ENCODE peak calls at places on chromosomes 7 and 10, in five cellular contexts. A is tibial artery, T is neural progenitor cell, C is A549, K is brain microvascular endothelial cell. W is an unnamed sample.

GRCh38 chr10:48776528-48776927 is 91.9 kb downstream of the WDFY4 start:
- DNase-seq in A (no peak), T (no peak), C (no peak), K (no peak), W (no peak)

GRCh38 chr10:61793760-61794713 is 107.5 kb upstream of the ARID5B start:
- DNase-seq in A (no peak), T (no peak), C (no peak), K (peak), W (peak)

GRCh38 chr7:94394399-94395140 is at the start of gene COL1A2:
- DNase-seq in A (peak), T (peak), C (no peak), K (peak), W (peak)

GRCh38 chr7:75943864-75944263 is 28.9 kb downstream of the POR start:
- DNase-seq in A (no peak), T (no peak), C (no peak), K (no peak), W (peak)

GRCh38 chr10:4656576-4657194 is 169.3 kb upstream of the AKR1E2 start:
- DNase-seq in A (peak), T (peak), C (peak), K (peak), W (peak)

GRCh38 chr10:11167233-11167979 is 149.7 kb downstream of the CELF2 start:
- DNase-seq in A (no peak), T (no peak), C (no peak), K (no peak), W (no peak)

GRCh38 chr7:83161851-83162401 is 758 bp downstream of the PCLO start:
- DNase-seq in A (no peak), T (peak), C (peak), K (no peak), W (no peak)

GRCh38 chr10:55746002-55746401 is 615.1 kb downstream of the ZWINT start:
- DNase-seq in A (no peak), T (no peak), C (no peak), K (no peak), W (no peak)

GRCh38 chr7:37728747-37729146 is 45.2 kb downstream of the GPR141 start:
- DNase-seq in A (no peak), T (no peak), C (no peak), K (no peak), W (no peak)

GRCh38 chr7:105934577-105935185 is 28.4 kb upstream of the CDHR3 start:
- DNase-seq in A (no peak), T (peak), C (no peak), K (no peak), W (peak)

GRCh38 chr10:123149162-123149567 is 1.2 kb downstream of the HMX2 start:
- DNase-seq in A (no peak), T (no peak), C (no peak), K (no peak), W (no peak)
- H3K4me3 ChIP-seq in A (peak), T (peak), C (no peak), K (no peak), W (no peak)

GRCh38 chr7:2845193-2845592 is 1.1 kb upstream of the GNA12 start:
- DNase-seq in A (no peak), T (no peak), C (no peak), K (no peak), W (no peak)
- H3K4me3 ChIP-seq in A (no peak), T (no peak), C (no peak), K (no peak), W (no peak)

GRCh38 chr10:114711487-114712250 is 53.6 kb upstream of the ABLIM1 start:
- DNase-seq in A (no peak), T (no peak), C (no peak), K (no peak), W (no peak)
- H3K4me3 ChIP-seq in A (no peak), T (no peak), C (no peak), K (no peak), W (no peak)

DNA sequence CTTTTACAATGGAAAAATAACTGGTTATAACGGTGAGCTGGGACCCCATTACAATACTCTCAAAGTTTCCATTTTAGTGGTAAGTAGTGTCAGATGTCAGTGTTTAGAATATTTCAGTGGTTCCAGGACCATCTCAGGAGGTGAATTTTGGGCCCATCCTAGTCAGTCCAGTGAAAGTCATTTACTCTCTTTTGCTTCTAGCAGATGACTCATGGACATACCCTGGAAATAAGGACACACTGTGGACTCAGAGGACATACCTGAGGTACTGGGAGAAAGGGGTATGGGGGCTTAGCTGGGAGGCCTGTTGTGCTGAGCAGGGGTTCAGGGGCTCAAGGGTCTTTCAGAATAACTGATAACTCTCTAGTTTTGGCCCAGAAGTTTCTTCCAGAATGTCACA is 618 bp upstream of the GIMAP4 start:
- DNase-seq in A (no peak), T (no peak), C (no peak), K (no peak), W (no peak)
- H3K4me3 ChIP-seq in A (no peak), T (no peak), C (no peak), K (no peak), W (no peak)

GRCh38 chr7:47570649-47571050 is 11.3 kb downstream of the TNS3 start:
- DNase-seq in A (peak), T (no peak), C (no peak), K (no peak), W (peak)

GRCh38 chr7:47573758-47574472 is 8.0 kb downstream of the TNS3 start:
- DNase-seq in A (peak), T (no peak), C (no peak), K (no peak), W (peak)

GRCh38 chr7:47572101-47572460 is 9.8 kb downstream of the TNS3 start:
- DNase-seq in A (no peak), T (no peak), C (no peak), K (no peak), W (no peak)

GRCh38 chr7:47572939-47573757 is 8.8 kb downstream of the TNS3 start:
- DNase-seq in A (no peak), T (no peak), C (no peak), K (no peak), W (no peak)

GRCh38 chr7:47571355-47572100 is 10.4 kb downstream of the TNS3 start:
- DNase-seq in A (peak), T (no peak), C (no peak), K (peak), W (peak)
- H3K4me3 ChIP-seq in A (peak), T (no peak), C (peak), K (no peak), W (no peak)

GRCh38 chr7:74022507-74022906 is 5.5 kb upstream of the ELN start:
- DNase-seq in A (no peak), T (no peak), C (no peak), K (no peak), W (no peak)
- H3K4me3 ChIP-seq in A (no peak), T (no peak), C (no peak), K (no peak), W (no peak)

DNA sequence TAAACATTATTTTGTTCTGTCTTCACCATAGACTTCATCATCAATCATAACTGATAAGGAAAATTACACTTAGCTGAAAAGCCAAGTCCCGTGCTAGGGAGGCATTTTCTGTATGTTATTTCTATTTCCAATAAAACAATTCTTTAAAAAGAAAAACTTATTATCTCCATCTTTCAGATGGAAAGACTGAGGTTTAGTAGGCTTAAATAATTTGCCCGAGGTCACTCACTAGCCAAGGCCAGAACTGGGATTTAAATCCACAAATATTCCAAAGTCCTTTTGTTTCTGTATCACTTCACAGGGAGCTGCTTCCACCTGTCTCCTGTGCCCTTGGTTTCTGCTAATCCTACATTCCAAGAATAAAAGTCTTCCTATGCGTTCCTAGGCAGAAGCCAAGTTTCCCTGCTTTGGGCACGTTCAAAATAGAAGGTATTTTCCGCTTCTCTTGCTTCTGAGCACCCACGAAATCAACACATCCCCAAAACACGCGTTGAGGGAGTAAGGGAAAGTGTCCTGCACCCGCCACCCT is 720 bp downstream of the CPVL start:
- DNase-seq in A (no peak), T (peak), C (no peak), K (no peak), W (no peak)
- H3K4me3 ChIP-seq in A (peak), T (peak), C (no peak), K (peak), W (no peak)

DNA sequence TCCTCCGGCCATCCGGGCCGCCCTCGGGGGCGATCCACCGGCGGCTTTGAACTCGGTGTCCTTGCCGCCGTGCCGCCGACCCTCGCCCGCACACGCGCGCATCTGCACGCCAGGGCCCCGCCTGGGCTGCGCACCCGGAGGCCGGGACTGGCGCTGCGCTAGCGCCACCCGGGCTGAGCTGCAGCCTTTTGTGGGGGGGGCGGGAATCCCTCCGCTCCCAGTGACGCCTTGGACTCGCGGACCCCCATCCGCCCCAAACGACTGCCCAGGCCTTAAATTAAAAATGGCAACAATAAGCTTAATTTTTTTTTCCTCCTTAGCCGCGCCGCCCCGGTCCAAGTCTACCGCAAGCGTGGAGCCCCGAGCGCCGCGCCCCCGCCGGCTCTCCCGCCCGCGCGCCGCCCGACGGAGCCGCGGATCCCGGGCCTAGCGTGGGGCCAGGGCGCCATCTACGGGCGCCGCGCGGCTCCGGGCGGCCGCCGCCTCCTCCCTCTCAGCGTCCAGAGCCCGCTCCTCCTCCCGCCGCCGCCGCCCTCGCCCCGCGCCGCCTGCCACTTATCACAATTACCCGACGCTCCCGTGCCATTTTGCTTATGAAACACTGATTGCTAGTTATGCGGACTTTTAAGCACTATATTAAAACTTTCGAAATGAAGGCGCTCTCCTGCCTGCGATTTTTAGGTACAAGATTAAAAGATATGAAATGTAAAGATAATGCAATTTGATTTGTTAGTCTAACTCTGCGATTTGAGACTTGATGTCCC is 7.5 kb upstream of the EBF3 start:
- DNase-seq in A (peak), T (peak), C (peak), K (no peak), W (peak)
- H3K4me3 ChIP-seq in A (peak), T (peak), C (peak), K (no peak), W (peak)

GRCh38 chr10:546451-546850 is 143.0 kb downstream of the DIP2C start:
- DNase-seq in A (no peak), T (no peak), C (no peak), K (no peak), W (no peak)
- H3K4me3 ChIP-seq in A (no peak), T (no peak), C (no peak), K (no peak), W (no peak)